ENCODE peak calls at places on chromosomes 7 and 10, in five cellular contexts. F is tibial nerve; T is CD8-positive, alpha-beta memory T cell; C is psoas muscle; X is right atrium auricular region. S is an unnamed sample. For H3K4me1, the result is how much of the 10 kb centered on the place peaks cover.

GRCh38 chr7:47516985-47517590 is 64.8 kb downstream of the TNS3 start:
- DNase-seq in F (no peak), C (no peak), X (no peak), T (no peak), S (no peak)

GRCh38 chr7:100212631-100213286 is 7.0 kb upstream of the PVRIG start:
- DNase-seq in T (no peak), X (no peak), F (no peak), C (no peak), S (no peak)

GRCh38 chr7:83119496-83119895 is 43.2 kb downstream of the PCLO start:
- DNase-seq in X (no peak), T (no peak), C (no peak), F (no peak), S (no peak)

GRCh38 chr10:83536426-83536825 is 602.9 kb upstream of the GHITM start:
- DNase-seq in F (no peak), X (no peak), T (no peak), C (no peak), S (no peak)

GRCh38 chr7:23462846-23463245 is 7.4 kb downstream of the IGF2BP3 start:
- DNase-seq in F (no peak), X (no peak), T (no peak), C (no peak), S (no peak)

GRCh38 chr10:124703778-124704427 is 40.3 kb downstream of the FAM53B start:
- DNase-seq in T (no peak), F (peak), C (peak), X (peak), S (peak)

GRCh38 chr7:9557853-9558252 is 1124.4 kb downstream of the NXPH1 start:
- DNase-seq in T (no peak), C (no peak), X (no peak), F (no peak), S (no peak)

GRCh38 chr7:5406957-5407930 is 16.4 kb downstream of the TNRC18 start:
- DNase-seq in X (no peak), F (no peak), C (no peak), T (no peak), S (no peak)

GRCh38 chr7:148327379-148327778 is 263.2 kb upstream of the C7orf33 start:
- DNase-seq in X (no peak), T (no peak), F (no peak), C (no peak), S (no peak)

GRCh38 chr7:108452707-108453106 is 3.5 kb downstream of the NRCAM start:
- DNase-seq in T (no peak), F (no peak), C (no peak), X (no peak), S (no peak)

GRCh38 chr7:37318541-37318940 is 130.1 kb downstream of the ELMO1 start:
- DNase-seq in C (no peak), T (no peak), X (no peak), F (no peak), S (no peak)

GRCh38 chr7:94451276-94451675 is 56.6 kb downstream of the COL1A2 start:
- DNase-seq in C (no peak), F (no peak), T (no peak), X (no peak), S (no peak)

GRCh38 chr10:651700-652099 is 37.8 kb downstream of the DIP2C start:
- DNase-seq in C (no peak), X (no peak), F (no peak), T (no peak), S (no peak)

GRCh38 chr7:105512926-105513526 is 9.0 kb downstream of the PUS7 start:
- DNase-seq in F (no peak), X (peak), T (no peak), C (no peak), S (no peak)

GRCh38 chr7:151897201-151897711 is 20.3 kb upstream of the PRKAG2 start:
- DNase-seq in F (no peak), X (no peak), T (no peak), C (no peak), S (no peak)

GRCh38 chr10:119608316-119609155 is 11.8 kb upstream of the TIAL1 start:
- DNase-seq in T (no peak), C (peak), X (peak), F (no peak), S (peak)

GRCh38 chr10:67772894-67773511 is 65.0 kb downstream of the DNAJC12 start:
- DNase-seq in C (no peak), X (no peak), F (no peak), T (no peak), S (no peak)

GRCh38 chr10:24259365-24260125 is 50.6 kb downstream of the KIAA1217 start:
- DNase-seq in F (no peak), C (no peak), T (no peak), X (no peak), S (no peak)

GRCh38 chr7:45092100-45092930 is 3.5 kb upstream of the NACAD start:
- DNase-seq in X (no peak), F (no peak), T (no peak), C (no peak), S (no peak)

GRCh38 chr10:32446701-32447406 is 914 bp downstream of the CCDC7 start:
- DNase-seq in X (no peak), T (no peak), C (no peak), F (no peak), S (no peak)

GRCh38 chr10:51832652-51833383 is 133.4 kb upstream of the CSTF2T start:
- DNase-seq in T (no peak), F (no peak), X (no peak), C (no peak), S (no peak)

GRCh38 chr10:48457949-48458661 is 146.8 kb downstream of the ARHGAP22 start:
- DNase-seq in C (no peak), X (no peak), T (no peak), F (no peak), S (peak)

GRCh38 chr7:107167483-107168232 is 1.1 kb upstream of the HBP1 start:
- DNase-seq in F (peak), X (no peak), T (peak), C (peak), S (peak)

GRCh38 chr7:110754649-110755048 is 336.3 kb upstream of the LRRN3 start:
- DNase-seq in X (no peak), T (no peak), F (no peak), C (no peak), S (no peak)

GRCh38 chr10:110820321-110820814 is 51.4 kb upstream of the PDCD4 start:
- DNase-seq in X (peak), T (no peak), F (no peak), C (peak), S (peak)

GRCh38 chr7:12422449-12423320 is 19.0 kb upstream of the VWDE start:
- DNase-seq in T (no peak), X (no peak), F (no peak), C (no peak), S (no peak)
- H3K4me3 ChIP-seq in T (no peak), X (no peak), F (no peak), C (no peak), S (no peak)

DNA sequence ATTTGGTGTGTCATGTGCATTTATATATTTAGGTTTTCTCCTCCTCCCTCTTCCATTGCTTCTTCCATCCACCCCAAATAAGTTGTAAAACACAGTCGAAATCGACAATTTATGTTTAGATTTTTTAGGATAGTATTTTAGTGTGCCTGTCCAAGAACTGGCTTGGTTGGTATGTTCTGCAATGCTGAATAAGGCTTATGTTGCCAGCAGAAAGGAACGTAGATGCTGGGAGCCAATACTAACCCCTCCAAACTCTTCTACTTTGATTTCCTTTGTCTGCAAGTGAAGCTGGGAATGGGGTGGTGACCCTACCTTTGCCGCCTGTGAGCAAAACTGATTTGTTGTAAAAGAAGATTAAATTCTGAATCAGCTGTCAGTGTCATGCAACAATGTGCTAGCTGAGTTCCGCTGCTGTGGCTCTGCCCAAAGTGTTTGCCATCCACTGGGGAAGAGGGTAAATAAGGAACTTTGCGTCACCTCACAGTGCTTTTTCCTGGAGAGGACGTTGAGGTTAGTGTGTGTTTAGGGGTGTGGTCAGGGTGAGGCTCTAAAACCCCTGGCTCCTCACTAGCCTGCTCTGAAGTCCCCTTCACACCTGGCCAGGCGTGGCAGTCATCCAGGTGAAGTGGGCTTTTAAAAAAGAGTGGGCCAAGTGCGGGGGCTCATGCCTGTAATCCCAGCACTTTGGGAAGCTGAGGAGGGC is 44.4 kb downstream of the TACC2 start:
- DNase-seq in C (no peak), X (no peak), F (no peak), T (no peak), S (no peak)
- H3K27ac ChIP-seq in C (peak), X (peak), F (no peak), T (no peak), S (no peak)

GRCh38 chr7:73847941-73848723 is 5.8 kb upstream of the METTL27 start:
- DNase-seq in C (no peak), T (no peak), F (no peak), X (no peak), S (no peak)
- H3K4me1 ChIP-seq in C (under half), T (under half), F (under half), X (under half), S (under half)

DNA sequence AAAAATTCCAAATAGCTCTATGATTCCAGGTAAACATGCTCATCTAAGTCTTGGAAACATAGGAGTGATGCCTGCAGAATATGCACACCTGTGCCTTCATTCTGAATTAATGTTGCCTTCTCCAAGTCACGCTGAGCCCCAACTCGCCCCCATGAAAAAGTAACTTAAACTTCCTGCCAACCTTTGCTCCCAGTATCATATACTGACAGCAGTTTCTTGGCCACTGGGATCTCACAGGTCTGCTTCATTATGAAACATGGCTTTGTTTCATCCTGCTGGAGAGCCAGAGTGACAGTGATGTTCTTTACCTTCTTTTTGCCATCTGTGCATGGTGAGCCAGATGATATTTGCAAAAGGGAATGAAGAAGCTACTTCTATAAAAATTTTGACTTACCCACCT is 34.9 kb downstream of the ABLIM1 start:
- DNase-seq in F (no peak), T (no peak), X (no peak), C (no peak), S (no peak)
- H3K4me3 ChIP-seq in F (no peak), T (no peak), X (no peak), C (no peak), S (no peak)

DNA sequence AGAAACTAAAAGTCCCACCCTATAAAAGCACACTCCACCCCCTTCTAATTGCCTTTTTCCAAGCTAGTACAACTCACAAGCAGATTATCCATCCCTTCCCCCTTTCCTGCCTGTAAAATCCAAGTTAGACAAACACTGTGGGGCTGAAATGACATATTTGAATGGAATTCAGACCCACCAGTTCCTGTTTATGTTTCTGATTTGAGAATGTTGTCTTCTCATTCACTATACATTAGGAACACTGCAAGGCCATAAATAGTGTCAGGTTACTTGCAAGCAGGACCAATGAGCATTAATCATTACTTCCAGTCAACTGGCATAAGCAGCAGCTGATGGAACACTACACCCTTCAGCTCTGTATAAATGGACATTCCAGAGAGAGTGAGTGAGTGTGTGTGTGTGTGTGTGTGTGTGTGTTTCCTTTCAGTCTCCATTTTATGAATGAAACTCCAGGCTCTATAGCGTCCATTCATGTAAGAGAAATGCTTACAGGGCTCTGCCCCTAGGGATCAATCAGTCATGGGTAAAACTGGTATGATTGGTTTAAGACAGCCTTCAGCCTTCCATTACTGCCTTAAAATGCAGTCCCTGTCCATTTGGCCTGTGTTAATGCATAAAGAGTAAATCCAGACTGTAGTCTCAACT is 69.3 kb downstream of the ETV1 start:
- DNase-seq in C (no peak), T (no peak), F (no peak), X (no peak), S (no peak)
- H3K27ac ChIP-seq in C (peak), T (no peak), F (peak), X (no peak), S (no peak)

GRCh38 chr10:130140425-130140824 is 4.2 kb downstream of the GLRX3 start:
- DNase-seq in C (no peak), F (no peak), X (no peak), T (no peak), S (no peak)

GRCh38 chr10:130136214-130137076 is at the start of gene GLRX3:
- DNase-seq in T (peak), F (peak), C (peak), X (peak), S (peak)

GRCh38 chr10:130137077-130137448 is 872 bp downstream of the GLRX3 start:
- DNase-seq in C (no peak), X (no peak), T (no peak), F (no peak), S (no peak)

GRCh38 chr10:130137659-130138478 is 1.7 kb downstream of the GLRX3 start:
- DNase-seq in F (no peak), T (no peak), X (no peak), C (no peak), S (no peak)

DNA sequence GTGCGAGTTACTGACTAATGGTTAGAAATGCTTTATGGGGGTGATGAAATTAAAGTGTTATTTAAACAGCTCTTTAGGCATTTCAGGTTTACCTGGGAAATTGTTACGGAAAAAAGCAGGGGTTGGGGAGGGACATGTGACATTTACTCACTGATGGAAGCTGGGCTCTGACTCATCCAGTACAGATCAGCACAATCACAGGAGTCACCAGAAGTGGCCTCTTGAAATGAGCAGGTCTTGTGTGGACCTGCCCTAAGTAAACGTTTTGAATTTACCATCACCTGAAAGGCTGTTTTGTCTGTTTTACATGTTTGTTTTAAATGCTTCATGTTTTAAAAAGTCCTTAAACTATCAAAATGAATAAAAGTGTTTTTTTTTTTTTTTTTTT is 2.3 kb downstream of the GLRX3 start:
- DNase-seq in F (no peak), T (no peak), X (no peak), C (no peak), S (no peak)
- H3K4me1 ChIP-seq in F (under half), T (half or more), X (half or more), C (under half), S (under half)

DNA sequence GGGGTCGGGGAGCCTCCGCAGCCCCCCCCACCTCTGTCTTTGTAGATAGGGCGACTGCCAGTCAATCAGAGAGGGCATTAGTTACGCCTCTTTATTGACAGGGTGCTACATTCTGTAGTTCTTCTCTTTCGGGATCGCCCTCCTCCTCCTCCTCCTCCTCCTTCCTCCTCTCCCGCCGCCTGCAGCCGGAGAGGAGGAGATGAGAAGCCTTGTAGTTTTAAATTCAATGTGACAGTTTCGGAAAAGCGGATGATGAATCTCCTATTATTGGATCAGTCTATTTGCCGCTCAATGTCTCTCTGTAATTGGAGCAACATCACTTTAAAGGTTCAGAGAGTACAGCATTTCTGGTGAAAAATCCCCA is 587 bp upstream of the UNCX start:
- DNase-seq in X (no peak), C (no peak), T (no peak), F (no peak), S (no peak)
- H3K4me3 ChIP-seq in X (no peak), C (no peak), T (no peak), F (no peak), S (no peak)

DNA sequence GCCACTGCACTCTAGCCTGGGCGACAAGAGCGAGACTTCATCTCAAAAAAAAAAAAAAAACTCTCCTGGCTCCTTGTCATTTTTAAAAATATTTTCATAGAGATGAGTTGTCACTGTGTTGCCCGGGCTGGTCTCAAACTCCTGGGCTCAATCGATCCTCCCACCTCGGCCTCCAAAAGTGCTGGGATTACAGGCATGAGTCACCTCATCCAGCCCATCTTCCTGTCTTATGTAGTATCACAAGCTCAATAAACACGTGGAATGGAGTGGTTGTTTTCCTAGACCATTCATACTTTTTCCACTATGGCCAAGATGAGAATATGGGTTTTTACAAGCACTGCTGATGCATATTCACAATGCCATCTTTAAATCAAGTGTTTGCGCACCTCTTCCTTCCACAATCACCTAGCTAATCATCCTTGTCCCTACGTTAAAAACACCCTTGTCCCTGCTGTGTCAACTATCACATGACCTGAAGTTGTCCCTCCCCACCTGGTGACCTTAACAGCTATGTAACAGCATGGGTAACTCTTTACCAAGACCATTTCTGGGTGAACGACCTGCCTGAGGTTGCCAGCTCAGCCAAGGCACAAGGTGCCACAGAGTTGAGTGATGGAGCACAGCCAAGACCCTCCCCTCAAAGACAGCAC is 21.3 kb downstream of the DLG5 start:
- DNase-seq in X (no peak), T (no peak), C (no peak), F (no peak), S (no peak)
- H3K27ac ChIP-seq in X (no peak), T (no peak), C (no peak), F (no peak), S (no peak)